ENCODE peak calls at places on chromosomes 6 and 20, in eight cellular contexts. I is trophoblast cell, M is prostate gland, A is neuronal stem cell, C is IMR-90, U is left ventricle myocardium inferior, Z is uterus, B is ovary. N is an unnamed sample. For H3K27me3, the result is how much of the 10 kb centered on the place peaks cover.

GRCh38 chr6:170378502-170378901 is 71.9 kb downstream of the FAM120B start:
- DNase-seq in I (no peak), M (no peak), A (no peak), C (no peak), U (no peak), Z (no peak), B (no peak), N (no peak)

GRCh38 chr6:20879526-20879925 is 345.3 kb downstream of the CDKAL1 start:
- DNase-seq in I (no peak), M (no peak), A (no peak), C (no peak), U (no peak), Z (no peak), B (no peak), N (peak)

GRCh38 chr6:68958327-68958726 is 323.2 kb downstream of the ADGRB3 start:
- DNase-seq in I (no peak), M (no peak), A (no peak), C (no peak), U (no peak), Z (no peak), B (no peak), N (peak)

GRCh38 chr20:48468571-48468970 is 359.2 kb downstream of the PREX1 start:
- DNase-seq in I (no peak), M (no peak), A (no peak), C (no peak), U (no peak), Z (no peak), B (no peak), N (no peak)

GRCh38 chr6:44036196-44036595 is 91.1 kb downstream of the MRPL14 start:
- DNase-seq in I (no peak), M (no peak), A (no peak), C (no peak), U (no peak), Z (peak), B (no peak), N (no peak)

GRCh38 chr20:44765647-44766367 is 20.1 kb downstream of the KCNK15 start:
- DNase-seq in I (no peak), M (no peak), A (no peak), C (no peak), U (no peak), Z (no peak), B (no peak), N (peak)

GRCh38 chr6:13559251-13559650 is 15.2 kb upstream of the SIRT5 start:
- DNase-seq in I (peak), M (no peak), A (no peak), C (no peak), U (no peak), Z (no peak), B (no peak), N (no peak)

GRCh38 chr6:157792671-157793070 is 30.4 kb upstream of the SNX9 start:
- DNase-seq in I (no peak), M (no peak), A (no peak), C (no peak), U (no peak), Z (no peak), B (no peak), N (no peak)

GRCh38 chr20:9021216-9021615 is 47.7 kb upstream of the PLCB4 start:
- DNase-seq in I (no peak), M (no peak), A (no peak), C (no peak), U (no peak), Z (no peak), B (no peak), N (no peak)

GRCh38 chr6:38720295-38720694 is 5.2 kb downstream of the DNAH8 start:
- DNase-seq in I (no peak), M (no peak), A (peak), C (peak), U (no peak), Z (no peak), B (no peak), N (no peak)

GRCh38 chr20:58436868-58437645 is 48.0 kb downstream of the VAPB start:
- DNase-seq in I (no peak), M (no peak), A (no peak), C (no peak), U (no peak), Z (no peak), B (no peak), N (no peak)

GRCh38 chr20:22574545-22575086 is 9.8 kb downstream of the FOXA2 start:
- DNase-seq in I (no peak), M (no peak), A (no peak), C (no peak), U (no peak), Z (no peak), B (no peak), N (no peak)

GRCh38 chr6:87183687-87184086 is 28.3 kb downstream of the ZNF292 start:
- DNase-seq in I (no peak), M (no peak), A (no peak), C (peak), U (no peak), Z (no peak), B (no peak), N (peak)

GRCh38 chr6:53321701-53322100 is 27.0 kb downstream of the ELOVL5 start:
- DNase-seq in I (no peak), M (no peak), A (no peak), C (no peak), U (no peak), Z (no peak), B (no peak), N (no peak)

GRCh38 chr6:122712093-122712863 is 67.2 kb upstream of the FABP7 start:
- DNase-seq in I (no peak), M (no peak), A (no peak), C (peak), U (no peak), Z (no peak), B (no peak), N (no peak)

GRCh38 chr20:64162239-64162621 is 2.0 kb upstream of the MYT1 start:
- DNase-seq in I (no peak), M (no peak), A (no peak), C (no peak), U (no peak), Z (no peak), B (no peak), N (no peak)
- H3K27me3 ChIP-seq in I (under half), M (under half), A (under half), C (half or more), U (half or more), Z (under half), B (under half), N (half or more)

GRCh38 chr20:14331671-14332070 is 5.7 kb downstream of the FLRT3 start:
- DNase-seq in I (no peak), M (no peak), A (no peak), C (no peak), U (no peak), Z (no peak), B (no peak), N (no peak)

GRCh38 chr20:14333734-14334133 is 3.7 kb downstream of the FLRT3 start:
- DNase-seq in I (no peak), M (no peak), A (no peak), C (no peak), U (no peak), Z (no peak), B (no peak), N (no peak)

GRCh38 chr20:14335122-14335521 is 2.3 kb downstream of the FLRT3 start:
- DNase-seq in I (no peak), M (no peak), A (no peak), C (no peak), U (no peak), Z (no peak), B (no peak), N (no peak)

GRCh38 chr20:14334306-14334930 is 3.0 kb downstream of the FLRT3 start:
- DNase-seq in I (no peak), M (peak), A (peak), C (peak), U (no peak), Z (peak), B (peak), N (peak)

DNA sequence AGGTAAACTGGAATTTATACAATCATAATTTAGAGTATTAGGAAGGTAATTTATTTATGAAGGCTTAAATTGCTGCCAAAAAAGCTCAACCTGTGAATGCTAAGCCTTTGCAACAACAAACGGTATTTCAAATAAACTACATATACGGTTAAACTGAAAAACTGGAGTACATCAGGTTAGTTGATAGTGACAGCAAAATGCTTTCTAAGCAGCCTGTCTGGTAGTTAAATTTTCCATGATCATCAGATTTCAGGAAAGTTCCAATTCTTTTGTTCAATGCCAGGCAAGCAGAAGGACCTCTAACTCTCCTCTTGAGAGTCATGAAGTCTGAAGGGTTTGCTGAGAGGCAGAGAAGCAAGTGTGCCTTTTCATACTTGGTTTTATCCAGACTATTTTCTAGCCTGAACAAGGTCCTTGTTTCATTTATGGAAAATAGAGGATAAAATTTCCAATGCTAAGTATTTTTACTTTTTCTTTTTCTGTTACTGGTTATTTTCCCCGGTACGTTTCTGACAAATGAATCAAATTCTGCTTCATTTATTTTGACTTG is 4.5 kb downstream of the FLRT3 start:
- DNase-seq in I (no peak), M (no peak), A (no peak), C (no peak), U (no peak), Z (no peak), B (no peak), N (no peak)
- H3K4me3 ChIP-seq in I (no peak), M (no peak), A (peak), C (no peak), U (no peak), Z (no peak), B (no peak), N (no peak)

DNA sequence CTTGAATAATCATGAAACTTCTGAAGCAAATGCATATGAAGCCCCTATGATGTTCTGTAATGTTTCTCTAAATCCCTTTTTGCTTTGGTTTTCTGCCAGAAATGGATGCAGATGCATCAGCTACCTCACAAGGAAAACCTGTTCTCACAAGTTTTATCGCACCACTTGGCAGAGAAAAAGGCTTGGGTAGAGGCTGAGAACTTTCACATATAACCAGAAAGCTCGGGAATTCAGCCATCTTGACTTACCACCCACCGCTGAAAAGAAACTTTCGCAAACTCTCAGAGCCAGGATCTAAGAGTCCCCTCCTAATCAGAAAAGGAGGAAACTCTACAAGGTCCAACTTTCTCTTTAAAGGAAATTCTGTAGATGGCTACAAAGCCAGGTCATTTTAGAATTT is 36.2 kb upstream of the ADTRP start:
- DNase-seq in I (no peak), M (peak), A (no peak), C (no peak), U (no peak), Z (no peak), B (no peak), N (no peak)
- H3K27ac ChIP-seq in I (no peak), M (no peak), A (no peak), C (peak), U (no peak), Z (no peak), B (no peak), N (no peak)

GRCh38 chr6:379367-380181 is 12.0 kb upstream of the IRF4 start:
- DNase-seq in I (peak), M (no peak), A (no peak), C (no peak), U (no peak), Z (no peak), B (peak), N (no peak)
- H3K27me3 ChIP-seq in I (under half), M (under half), A (under half), C (under half), U (half or more), Z (under half), B (under half), N (under half)

GRCh38 chr20:11738852-11739251 is 178.8 kb upstream of the BTBD3 start:
- DNase-seq in I (no peak), M (no peak), A (no peak), C (no peak), U (no peak), Z (no peak), B (no peak), N (no peak)
- H3K4me3 ChIP-seq in I (no peak), M (no peak), A (no peak), C (no peak), U (no peak), Z (no peak), B (no peak), N (no peak)

GRCh38 chr20:20368414-20369352 is 779 bp downstream of the INSM1 start:
- DNase-seq in I (no peak), M (no peak), A (no peak), C (no peak), U (no peak), Z (no peak), B (no peak), N (no peak)
- H3K27ac ChIP-seq in I (no peak), M (no peak), A (no peak), C (no peak), U (no peak), Z (no peak), B (no peak), N (no peak)

DNA sequence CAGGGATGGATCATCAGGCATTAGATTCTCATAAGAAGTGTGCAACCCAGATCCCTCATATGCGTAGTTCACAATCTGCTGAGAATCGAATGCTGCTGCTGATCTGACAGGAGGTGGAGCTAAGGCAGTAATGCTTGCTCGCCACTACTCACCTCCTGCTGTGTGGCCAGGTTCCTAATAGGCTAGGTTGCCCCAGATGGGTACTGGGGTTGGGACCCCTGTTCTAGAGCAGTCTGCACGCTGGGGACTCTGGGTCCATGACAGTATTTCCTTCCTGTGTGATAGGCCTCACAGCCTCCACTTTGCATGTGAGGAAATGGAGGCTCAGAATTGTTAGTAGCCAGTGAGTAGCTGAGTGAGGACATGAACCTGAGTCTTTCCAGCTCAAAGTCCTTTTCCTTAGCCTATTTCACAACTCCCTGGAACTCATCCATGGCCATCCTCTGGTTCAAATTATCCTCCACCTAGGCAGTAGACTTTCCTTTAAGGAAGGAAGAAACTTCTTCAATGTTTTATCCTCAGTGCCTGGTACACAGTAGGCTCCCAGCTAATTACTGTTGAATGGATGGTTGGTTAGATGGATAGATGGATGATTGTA is 117.2 kb downstream of the SYCP2 start:
- DNase-seq in I (no peak), M (no peak), A (no peak), C (no peak), U (no peak), Z (no peak), B (no peak), N (no peak)
- H3K27me3 ChIP-seq in I (under half), M (under half), A (under half), C (under half), U (under half), Z (under half), B (under half), N (under half)

N was measured in cardiac muscle cell.